ENCODE peak calls at places on chromosomes 3 and 15, in ten cellular contexts. Y is body of pancreas; J is BJ; T is neural progenitor cell; E is adipocyte; X is endothelial cell of umbilical vein; S is psoas muscle; A is ovary; U is CD4-positive, alpha-beta memory T cell; O is small intestine. Z is an unnamed sample.

GRCh38 chr3:188187055-188187454 is 33.1 kb downstream of the LPP start:
- DNase-seq in A (no peak), Y (peak), O (no peak), T (no peak), J (no peak), S (no peak), X (peak), E (no peak), U (no peak), Z (no peak)

GRCh38 chr15:98658831-98659699 is 10.7 kb downstream of the IGF1R start:
- DNase-seq in S (no peak), U (no peak), A (no peak), O (peak), Y (peak), X (peak), T (peak), J (no peak), E (peak), Z (peak)

GRCh38 chr3:61663728-61664492 is 102.5 kb downstream of the PTPRG start:
- DNase-seq in Y (no peak), S (no peak), O (no peak), U (no peak), A (no peak), X (no peak), J (peak), T (peak), E (peak), Z (peak)

GRCh38 chr3:90007786-90008499 is 900.5 kb downstream of the EPHA3 start:
- DNase-seq in X (no peak), A (no peak), J (no peak), T (no peak), O (no peak), S (no peak), Y (no peak), E (peak), U (no peak), Z (no peak)

GRCh38 chr3:98918586-98918985 is 17.1 kb upstream of the DCBLD2 start:
- DNase-seq in E (peak), Y (no peak), O (no peak), X (no peak), A (no peak), U (no peak), T (no peak), S (no peak), J (no peak), Z (no peak)

GRCh38 chr15:52317022-52317421 is 21.4 kb upstream of the MYO5C start:
- DNase-seq in U (no peak), X (no peak), S (no peak), A (no peak), J (no peak), T (no peak), O (no peak), E (no peak), Y (no peak), Z (no peak)

GRCh38 chr15:47293763-47294162 is 423.5 kb upstream of the SEMA6D start:
- DNase-seq in E (peak), U (no peak), S (peak), Y (peak), A (peak), O (no peak), J (peak), T (peak), X (no peak), Z (peak)

GRCh38 chr3:9168230-9168629 is 81.2 kb downstream of the SRGAP3 start:
- DNase-seq in T (peak), A (no peak), J (no peak), E (no peak), O (peak), U (no peak), Y (no peak), S (no peak), X (no peak), Z (no peak)

GRCh38 chr15:40075298-40076044 is 33.2 kb downstream of the BMF start:
- DNase-seq in A (no peak), X (peak), S (no peak), E (no peak), Y (peak), J (no peak), U (no peak), O (no peak), T (no peak), Z (no peak)

GRCh38 chr3:24195504-24196230 is 250.6 kb downstream of the NR1D2 start:
- DNase-seq in A (no peak), J (no peak), X (no peak), T (no peak), E (no peak), U (no peak), O (no peak), Y (no peak), S (no peak), Z (peak)

GRCh38 chr3:12224181-12225147 is 64.4 kb upstream of the PPARG start:
- DNase-seq in J (no peak), A (no peak), X (no peak), Y (no peak), O (peak), T (peak), S (no peak), U (no peak), E (no peak), Z (peak)

GRCh38 chr15:65981837-65982696 is 112.8 kb downstream of the RAB11A start:
- DNase-seq in S (no peak), J (no peak), O (peak), U (peak), T (peak), Y (peak), A (no peak), E (no peak), X (no peak), Z (no peak)

GRCh38 chr3:174958671-174959328 is 99.7 kb downstream of the NAALADL2 start:
- DNase-seq in A (no peak), U (no peak), S (no peak), Y (no peak), T (no peak), O (no peak), X (no peak), J (no peak), E (no peak), Z (peak)

GRCh38 chr3:170801597-170801996 is 68.4 kb downstream of the RPL22L1 start:
- DNase-seq in J (no peak), A (no peak), O (no peak), T (no peak), U (no peak), Y (no peak), E (no peak), X (no peak), S (no peak), Z (no peak)

GRCh38 chr3:72032435-72033118 is 247.6 kb upstream of the PROK2 start:
- DNase-seq in S (no peak), T (no peak), X (no peak), Y (no peak), J (no peak), O (no peak), E (no peak), A (no peak), U (no peak), Z (no peak)

GRCh38 chr3:72031581-72031980 is 246.6 kb upstream of the PROK2 start:
- DNase-seq in A (no peak), O (no peak), U (no peak), E (peak), J (no peak), S (peak), X (no peak), T (no peak), Y (peak), Z (peak)

GRCh38 chr3:72034956-72035355 is 250.0 kb upstream of the PROK2 start:
- DNase-seq in X (no peak), J (no peak), O (no peak), S (no peak), A (no peak), E (no peak), U (no peak), Y (no peak), T (no peak), Z (no peak)

GRCh38 chr3:72035606-72036005 is 250.7 kb upstream of the PROK2 start:
- DNase-seq in U (no peak), J (no peak), S (no peak), O (no peak), E (no peak), Y (no peak), A (no peak), X (no peak), T (no peak), Z (no peak)

GRCh38 chr3:72033709-72034428 is 248.9 kb upstream of the PROK2 start:
- DNase-seq in T (no peak), A (no peak), E (no peak), X (no peak), Y (no peak), U (no peak), O (no peak), S (no peak), J (no peak), Z (no peak)
- H3K4me3 ChIP-seq in T (no peak), A (no peak), E (no peak), X (no peak), Y (no peak), U (no peak), O (no peak), S (no peak), J (no peak), Z (no peak)

GRCh38 chr3:42980909-42981308 is 1.8 kb downstream of the GASK1A start:
- DNase-seq in J (no peak), O (no peak), S (no peak), U (no peak), A (no peak), Y (no peak), X (no peak), T (peak), E (no peak), Z (peak)
- H3K4me3 ChIP-seq in J (no peak), O (no peak), S (peak), U (no peak), A (peak), Y (no peak), X (no peak), T (no peak), E (peak), Z (no peak)

GRCh38 chr3:128775241-128775640 is 49.3 kb downstream of the RAB7A start:
- DNase-seq in E (no peak), U (no peak), O (no peak), T (no peak), Y (no peak), A (no peak), J (no peak), X (no peak), S (no peak), Z (no peak)
- H3K4me3 ChIP-seq in E (no peak), U (no peak), O (no peak), T (no peak), Y (no peak), A (no peak), J (no peak), X (no peak), S (no peak), Z (no peak)

DNA sequence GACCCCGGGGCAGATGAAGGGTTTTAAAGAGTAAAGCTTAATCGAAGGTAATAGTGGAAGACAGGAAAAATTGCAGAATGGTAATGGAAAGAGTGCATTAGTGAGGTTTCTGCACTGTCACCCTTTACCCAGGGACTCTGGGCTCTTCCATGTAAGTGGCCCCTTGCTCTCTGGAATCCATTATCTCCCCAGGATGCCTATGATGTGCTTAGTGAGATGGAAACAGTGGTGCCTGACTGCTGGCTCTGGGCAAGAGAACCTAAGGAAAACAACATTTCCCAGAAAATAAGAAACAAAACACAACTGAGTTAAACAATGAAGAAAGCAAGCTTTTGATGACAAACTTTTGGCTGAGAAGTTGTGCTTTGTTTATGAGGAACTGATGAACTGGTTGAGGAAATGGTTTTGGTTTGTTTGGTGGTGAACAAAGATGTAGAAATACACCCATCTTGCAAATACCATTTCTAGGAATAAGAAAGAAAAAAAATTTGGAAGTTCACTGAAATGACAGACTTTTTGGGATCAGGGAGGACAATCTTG is 119.9 kb upstream of the RASGRP1 start:
- DNase-seq in T (no peak), S (no peak), U (no peak), E (no peak), J (no peak), O (no peak), A (no peak), Y (no peak), X (no peak), Z (peak)
- H3K4me3 ChIP-seq in T (no peak), S (no peak), U (peak), E (no peak), J (no peak), O (no peak), A (no peak), Y (no peak), X (no peak), Z (no peak)

DNA sequence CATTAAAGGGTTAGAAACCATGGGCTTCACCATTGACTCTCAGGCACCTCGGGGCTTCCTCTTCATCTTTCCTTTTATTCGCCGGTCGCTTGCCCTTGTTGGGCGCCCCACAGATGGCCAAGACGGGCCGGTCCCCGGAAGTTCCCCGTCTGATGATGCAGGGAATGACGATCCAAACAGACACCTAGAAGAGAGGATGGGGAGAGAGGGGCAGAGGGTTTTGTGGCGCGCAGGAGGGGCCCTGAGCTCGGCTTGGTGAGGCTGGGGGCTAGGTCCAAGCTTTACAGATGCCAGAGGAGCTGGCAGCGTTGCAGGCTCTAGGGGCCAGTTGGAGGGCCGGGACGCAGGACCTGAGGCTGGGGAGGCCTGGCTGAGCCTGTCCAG is 532 bp upstream of the ESYT3 start:
- DNase-seq in E (no peak), J (no peak), O (no peak), T (no peak), X (no peak), U (no peak), S (no peak), Y (no peak), A (no peak), Z (no peak)
- H3K4me3 ChIP-seq in E (peak), J (no peak), O (no peak), T (peak), X (no peak), U (no peak), S (peak), Y (no peak), A (peak), Z (no peak)

GRCh38 chr3:194395201-194395600 is 3.9 kb downstream of the GP5 start:
- DNase-seq in O (peak), J (no peak), A (no peak), E (peak), T (no peak), X (peak), S (no peak), Y (no peak), U (no peak), Z (no peak)

GRCh38 chr3:194397757-194398312 is 1.2 kb downstream of the GP5 start:
- DNase-seq in J (no peak), E (no peak), O (no peak), A (no peak), T (no peak), U (no peak), Y (no peak), S (no peak), X (peak), Z (no peak)

GRCh38 chr3:194396897-194397756 is 1.9 kb downstream of the GP5 start:
- DNase-seq in X (peak), E (no peak), S (no peak), J (no peak), U (peak), A (peak), Y (no peak), T (no peak), O (no peak), Z (no peak)

GRCh38 chr3:194395767-194396527 is 3.1 kb downstream of the GP5 start:
- DNase-seq in O (peak), U (peak), T (peak), J (no peak), E (peak), A (peak), S (peak), X (no peak), Y (no peak), Z (peak)

GRCh38 chr3:194396561-194396896 is 2.5 kb downstream of the GP5 start:
- DNase-seq in O (no peak), T (no peak), U (no peak), A (peak), J (no peak), S (no peak), E (no peak), X (no peak), Y (no peak), Z (no peak)
- H3K4me3 ChIP-seq in O (no peak), T (peak), U (no peak), A (peak), J (no peak), S (peak), E (peak), X (no peak), Y (no peak), Z (no peak)

DNA sequence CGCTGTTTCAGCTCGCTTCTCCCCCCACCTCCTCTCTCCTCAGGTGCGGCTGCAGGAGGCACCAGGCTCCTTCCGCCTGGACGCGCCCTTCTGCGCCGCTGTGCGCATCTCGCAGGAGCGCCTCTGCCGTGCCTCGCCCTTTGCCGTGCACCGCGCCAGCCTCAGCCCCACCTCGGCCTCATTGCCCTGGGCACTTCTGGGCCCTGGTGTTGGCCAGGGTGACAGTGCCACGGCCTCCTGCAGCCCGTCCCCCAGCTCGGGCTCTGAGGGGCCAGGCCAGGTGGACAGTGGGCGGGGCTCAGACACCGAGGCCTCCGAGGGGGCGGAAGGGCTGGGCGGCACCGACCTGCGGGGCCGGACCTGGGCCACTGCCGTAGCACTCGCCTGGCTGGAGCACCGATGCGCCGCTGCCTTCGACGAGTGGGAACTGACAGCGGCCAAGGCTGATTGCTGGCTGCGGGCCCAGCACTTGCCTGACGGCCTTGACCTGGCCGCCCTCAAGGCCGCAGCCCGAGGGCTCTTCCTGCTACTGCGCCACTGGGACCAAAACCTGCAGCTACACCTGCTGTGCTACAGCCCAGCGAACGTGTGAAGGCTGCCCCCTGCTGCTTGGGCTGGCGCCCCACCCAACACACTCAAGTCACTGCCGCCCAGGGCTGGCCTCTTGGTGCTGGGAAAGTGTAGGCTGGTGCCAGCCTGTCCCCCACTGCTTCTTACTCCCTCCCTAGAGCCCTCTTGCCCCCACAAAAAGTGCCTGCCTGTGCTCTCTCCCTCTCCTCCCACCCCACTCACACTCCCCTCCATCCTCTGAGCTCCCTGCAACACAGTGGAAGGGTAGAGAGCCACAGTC is 7.1 kb downstream of the ALG3 start:
- DNase-seq in E (no peak), O (peak), Y (peak), T (no peak), J (no peak), X (peak), U (no peak), A (peak), S (no peak), Z (no peak)
- H3K4me3 ChIP-seq in E (no peak), O (peak), Y (no peak), T (no peak), J (no peak), X (no peak), U (no peak), A (no peak), S (no peak), Z (no peak)

GRCh38 chr15:90681056-90681455 is 36.1 kb upstream of the BLM start:
- DNase-seq in S (no peak), E (no peak), O (no peak), T (no peak), U (no peak), Y (no peak), J (no peak), A (no peak), X (no peak), Z (no peak)

GRCh38 chr15:90681480-90681879 is 35.7 kb upstream of the BLM start:
- DNase-seq in T (no peak), U (no peak), A (no peak), E (peak), S (peak), Y (peak), J (peak), O (no peak), X (peak), Z (peak)

GRCh38 chr15:90677807-90678790 is 39.0 kb upstream of the BLM start:
- DNase-seq in J (no peak), Y (no peak), X (no peak), A (no peak), T (no peak), O (peak), S (no peak), U (no peak), E (no peak), Z (no peak)

GRCh38 chr15:90679959-90680358 is 37.2 kb upstream of the BLM start:
- DNase-seq in A (no peak), T (no peak), O (no peak), Y (no peak), J (no peak), E (no peak), X (no peak), U (no peak), S (peak), Z (peak)

DNA sequence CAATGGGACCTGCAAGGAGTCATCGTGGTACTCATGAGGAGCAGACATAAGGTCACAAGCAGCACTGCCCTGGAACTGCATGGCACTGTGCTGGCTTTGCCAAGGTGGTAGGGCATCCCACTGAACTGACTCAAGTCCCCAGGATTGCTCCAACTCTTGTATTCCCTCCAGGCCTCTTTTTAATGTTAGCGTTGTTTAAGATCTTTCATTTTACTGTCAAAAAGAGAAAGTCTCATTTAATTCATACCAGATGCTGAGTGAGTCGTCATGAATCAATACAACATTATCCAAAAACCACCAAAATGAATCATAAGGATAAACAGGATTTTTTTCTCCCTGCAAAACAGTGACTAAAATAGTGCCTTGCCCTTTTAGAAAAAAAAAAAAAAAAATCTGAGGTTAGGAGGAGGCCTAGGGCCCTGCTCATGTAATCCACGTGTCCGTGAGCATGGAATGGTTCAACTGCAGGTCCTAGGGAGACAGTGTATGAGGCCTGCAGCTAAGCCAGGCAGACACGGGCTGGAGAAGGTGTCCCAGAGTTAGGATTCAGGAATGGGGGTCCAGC is 36.7 kb upstream of the BLM start:
- DNase-seq in X (no peak), J (peak), A (no peak), S (peak), Y (peak), T (no peak), U (no peak), E (peak), O (no peak), Z (peak)
- H3K4me3 ChIP-seq in X (no peak), J (no peak), A (no peak), S (no peak), Y (no peak), T (no peak), U (no peak), E (peak), O (no peak), Z (no peak)

DNA sequence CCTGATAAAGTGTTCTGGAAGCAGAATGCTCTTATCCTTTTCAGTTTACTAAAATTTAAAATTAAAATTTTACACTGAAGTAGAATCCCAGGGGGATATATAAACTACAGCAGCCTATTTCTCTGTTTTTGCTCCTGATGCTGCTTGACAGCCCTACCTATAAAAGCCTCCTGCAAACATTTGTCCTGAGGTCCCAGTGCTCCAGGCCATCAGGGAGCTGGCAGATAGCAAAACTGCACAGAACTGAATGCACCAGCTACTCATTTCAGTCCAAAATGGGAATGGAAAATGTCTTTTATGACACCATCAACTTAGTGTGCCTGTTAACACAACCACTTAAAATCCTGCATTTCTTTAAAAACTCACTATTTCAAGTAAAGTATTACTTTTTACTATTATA is 50.1 kb downstream of the FRMD5 start:
- DNase-seq in X (no peak), T (no peak), O (no peak), S (no peak), E (no peak), J (no peak), Y (no peak), U (no peak), A (no peak), Z (no peak)
- H3K4me3 ChIP-seq in X (no peak), T (no peak), O (no peak), S (no peak), E (no peak), J (no peak), Y (no peak), U (no peak), A (no peak), Z (no peak)